ENCODE peak calls at places on chromosomes 3 and 15, in eight cellular contexts. O is HFFc6; N is prostate gland; E is PC-3; K is coronary artery; B is CD8-positive, alpha-beta T cell; M is activated B cell treated with CpG ODN at 0.5 μM for 24 hours; I is fibroblast of mammary gland. V is an unnamed sample.

GRCh38 chr3:50237754-50238548 is 1.9 kb downstream of the GNAI2 start:
- DNase-seq in I (peak), K (peak), O (peak), M (peak), N (peak), E (peak), B (peak), V (peak)

GRCh38 chr15:52140646-52141045 is 28.1 kb upstream of the BCL2L10 start:
- DNase-seq in B (no peak), E (no peak), O (no peak), K (no peak), N (no peak), M (no peak), I (no peak), V (no peak)

GRCh38 chr3:194255252-194256039 is 95.7 kb downstream of the CPN2 start:
- DNase-seq in O (no peak), N (no peak), B (peak), E (no peak), M (no peak), K (no peak), I (no peak), V (no peak)

GRCh38 chr3:110178965-110179364 is 841.6 kb upstream of the DPPA4 start:
- DNase-seq in I (peak), E (no peak), O (no peak), N (no peak), M (no peak), B (no peak), K (no peak), V (no peak)

GRCh38 chr15:84883433-84883832 is 1.0 kb upstream of the SLC28A1 start:
- DNase-seq in B (no peak), K (no peak), I (no peak), M (no peak), E (peak), O (no peak), N (no peak), V (no peak)

GRCh38 chr3:139472380-139473010 is 3.8 kb downstream of the RBP2 start:
- DNase-seq in E (no peak), M (no peak), K (no peak), O (no peak), I (no peak), B (no peak), N (no peak), V (no peak)

GRCh38 chr3:167814441-167814951 is 79.0 kb downstream of the SERPINI1 start:
- DNase-seq in B (no peak), M (no peak), N (peak), E (peak), K (no peak), O (peak), I (peak), V (peak)

GRCh38 chr3:104460477-104461406 is 906.0 kb upstream of the ALCAM start:
- DNase-seq in N (no peak), K (no peak), M (no peak), E (peak), B (no peak), I (peak), O (peak), V (peak)

GRCh38 chr3:55896155-55896554 is 409.0 kb upstream of the WNT5A start:
- DNase-seq in B (no peak), K (no peak), N (no peak), M (no peak), I (no peak), O (no peak), E (no peak), V (no peak)

DNA sequence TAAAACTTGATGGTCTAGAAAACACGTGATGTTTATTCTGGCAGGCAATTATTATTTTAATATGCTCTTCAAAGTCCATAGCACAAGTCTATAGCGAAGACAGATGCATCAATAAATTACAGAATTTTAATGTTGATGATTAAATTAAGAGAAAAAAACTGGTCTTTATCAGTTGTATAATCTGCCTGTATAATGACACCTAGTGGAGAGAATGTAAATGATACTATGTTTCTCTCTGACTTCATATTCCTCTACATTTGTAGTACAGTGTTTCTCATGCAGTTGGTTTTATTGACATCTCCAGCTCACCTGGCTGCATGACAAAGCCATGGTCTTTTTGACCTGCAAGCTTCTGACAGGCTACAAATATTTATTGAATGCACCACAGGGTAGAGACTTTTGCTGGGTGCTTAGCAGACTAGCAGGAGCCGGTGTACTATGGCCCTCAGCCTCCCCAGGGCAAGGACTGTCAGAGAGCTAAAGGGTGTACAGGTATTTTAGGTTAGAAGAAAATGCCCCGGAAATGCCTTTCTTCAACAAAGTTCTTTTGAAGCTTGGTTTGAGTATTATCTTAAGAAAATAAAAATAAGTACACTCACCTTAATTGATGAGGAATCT is 289.9 kb downstream of the GAP43 start:
- DNase-seq in M (no peak), K (no peak), N (no peak), E (peak), B (no peak), O (peak), I (peak), V (no peak)
- TF ChIP-seq CTCF in M (no peak), K (no peak), N (peak), E (peak), B (no peak), O (peak), I (peak), V (peak)

DNA sequence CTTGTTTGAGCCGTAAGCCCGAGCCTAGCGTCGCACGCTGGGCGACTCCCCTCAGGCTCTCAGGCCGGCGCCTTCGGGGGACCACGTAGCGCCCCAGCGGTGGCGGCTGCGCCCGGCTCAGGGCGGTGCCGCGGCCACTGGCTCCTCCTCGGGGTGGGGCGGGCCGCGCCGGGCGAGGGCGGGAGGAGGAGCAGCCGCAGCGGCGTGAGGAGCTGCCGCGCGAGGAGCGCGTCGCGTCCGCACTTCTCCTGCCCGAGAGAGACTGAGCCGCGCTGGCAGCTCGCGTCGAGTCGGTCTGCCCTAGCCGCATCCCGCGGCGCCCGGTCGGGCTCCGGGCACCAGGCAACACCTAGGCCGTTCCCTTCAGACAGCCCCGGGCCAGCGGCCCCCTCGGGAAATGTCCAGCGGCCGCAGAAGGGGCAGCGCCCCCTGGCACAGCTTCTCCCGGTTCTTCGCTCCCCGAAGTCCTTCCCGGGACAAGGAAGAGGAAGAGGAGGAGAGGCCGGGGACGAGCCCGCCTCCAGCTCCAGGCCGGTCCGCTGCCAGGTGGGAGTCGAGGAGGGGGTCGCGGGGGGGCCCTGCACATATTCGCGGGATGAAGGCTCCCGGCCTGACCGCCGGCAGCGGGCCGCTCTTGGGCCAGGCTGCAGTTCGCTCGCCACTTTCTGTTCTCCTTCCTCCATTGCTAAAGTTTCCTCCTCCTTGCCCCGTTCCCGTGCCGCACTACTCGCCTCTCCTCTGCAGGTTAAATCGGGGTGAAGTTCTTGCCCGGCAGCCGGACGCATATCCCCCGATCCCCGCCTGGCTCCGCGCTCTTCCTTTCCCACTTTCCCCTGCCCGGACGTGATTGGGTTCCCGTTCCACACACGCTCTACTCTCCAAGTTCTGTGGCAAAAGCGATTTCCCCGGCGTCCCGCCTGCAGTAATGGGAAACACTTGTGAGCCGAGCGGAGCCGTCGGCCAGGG is at the start of gene CRYBG3:
- DNase-seq in M (peak), B (peak), I (peak), N (peak), E (peak), K (peak), O (peak), V (peak)
- TF ChIP-seq CTCF in M (no peak), B (no peak), I (peak), N (no peak), E (peak), K (no peak), O (peak), V (peak)

DNA sequence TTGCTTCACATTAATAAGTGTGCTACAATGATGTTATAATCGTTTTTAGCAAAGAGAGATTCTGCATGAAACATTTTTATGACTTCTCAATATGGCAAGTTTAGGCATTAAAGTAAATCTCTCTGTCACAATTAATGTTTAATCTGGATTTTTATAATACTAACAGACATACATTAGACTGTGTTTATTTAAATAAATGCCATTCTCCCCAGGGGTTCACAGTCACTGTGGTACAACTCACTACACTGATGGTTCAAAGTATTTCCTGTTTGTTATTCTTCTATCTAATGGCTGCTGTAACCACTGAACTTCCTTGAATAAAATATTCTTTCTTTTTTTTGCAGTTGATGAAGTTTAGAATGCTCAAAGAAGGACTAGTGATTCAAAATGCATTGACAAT is 59.0 kb downstream of the SLC12A1 start:
- DNase-seq in E (no peak), O (no peak), K (no peak), M (no peak), B (no peak), N (no peak), I (no peak), V (no peak)
- TF ChIP-seq CTCF in E (no peak), O (no peak), K (no peak), M (no peak), B (no peak), N (no peak), I (no peak), V (no peak)

GRCh38 chr3:172092658-172093057 is 53.3 kb downstream of the FNDC3B start:
- DNase-seq in K (no peak), B (no peak), E (no peak), O (no peak), N (no peak), M (no peak), I (no peak), V (no peak)

GRCh38 chr3:172097585-172097984 is 58.2 kb downstream of the FNDC3B start:
- DNase-seq in B (no peak), N (no peak), M (no peak), K (no peak), I (no peak), E (no peak), O (no peak), V (no peak)

GRCh38 chr3:172098698-172099494 is 59.5 kb downstream of the FNDC3B start:
- DNase-seq in I (no peak), K (no peak), M (no peak), N (no peak), B (no peak), E (no peak), O (no peak), V (no peak)

GRCh38 chr3:172096881-172097420 is 57.6 kb downstream of the FNDC3B start:
- DNase-seq in E (peak), I (peak), K (no peak), N (no peak), O (peak), B (no peak), M (no peak), V (peak)

GRCh38 chr3:172094621-172095557 is 55.5 kb downstream of the FNDC3B start:
- DNase-seq in B (no peak), M (no peak), K (no peak), I (peak), E (no peak), N (no peak), O (no peak), V (no peak)
- TF ChIP-seq CTCF in B (no peak), M (no peak), K (no peak), I (peak), E (no peak), N (no peak), O (peak), V (peak)

GRCh38 chr3:31936661-31937060 is 44.4 kb downstream of the OSBPL10 start:
- DNase-seq in O (no peak), N (no peak), B (no peak), M (no peak), E (no peak), I (no peak), K (no peak), V (no peak)

GRCh38 chr3:31934018-31934417 is 47.0 kb downstream of the OSBPL10 start:
- DNase-seq in O (no peak), K (no peak), E (no peak), B (no peak), M (no peak), I (no peak), N (no peak), V (no peak)

GRCh38 chr3:31934866-31935265 is 46.2 kb downstream of the OSBPL10 start:
- DNase-seq in B (no peak), O (no peak), N (peak), E (peak), M (no peak), K (no peak), I (no peak), V (no peak)

GRCh38 chr3:31941230-31941632 is 39.8 kb downstream of the OSBPL10 start:
- DNase-seq in K (no peak), N (no peak), B (no peak), E (no peak), O (no peak), M (no peak), I (no peak), V (no peak)

DNA sequence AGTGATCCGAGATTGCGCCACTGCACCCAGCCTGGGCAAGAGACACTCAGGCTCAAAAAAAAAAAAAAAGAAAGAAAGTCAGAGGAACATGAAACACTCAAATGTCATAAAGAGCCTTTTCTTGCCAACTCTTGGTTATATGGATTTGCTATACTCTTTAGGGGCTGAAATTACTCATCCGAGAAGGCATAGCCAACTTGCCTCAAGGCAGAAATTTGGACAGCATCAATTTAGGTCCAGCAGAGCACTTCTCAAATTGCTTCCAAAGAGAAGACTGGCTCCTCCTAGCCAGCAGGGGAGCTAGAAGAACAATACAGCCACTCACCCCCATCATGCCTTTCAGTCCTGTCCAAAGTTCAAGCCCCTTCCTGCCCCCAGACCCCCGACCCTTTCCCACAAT is 43.8 kb downstream of the OSBPL10 start:
- DNase-seq in I (no peak), N (no peak), M (no peak), E (peak), K (no peak), B (no peak), O (no peak), V (no peak)
- TF ChIP-seq CTCF in I (no peak), N (no peak), M (no peak), E (peak), K (no peak), B (no peak), O (no peak), V (no peak)

GRCh38 chr15:65303687-65304392 is 637 bp upstream of the RNU5B-1 start:
- DNase-seq in M (peak), K (peak), I (peak), O (peak), N (peak), E (peak), B (no peak), V (no peak)
- TF ChIP-seq CTCF in M (peak), K (no peak), I (no peak), O (peak), N (peak), E (peak), B (peak), V (no peak)

GRCh38 chr3:183081459-183082183 is 17.7 kb downstream of the MCCC1 start:
- DNase-seq in E (no peak), O (no peak), K (no peak), B (no peak), I (no peak), N (no peak), M (no peak), V (no peak)

GRCh38 chr3:183087184-183087583 is 12.1 kb downstream of the MCCC1 start:
- DNase-seq in E (no peak), O (no peak), N (no peak), K (no peak), I (no peak), B (no peak), M (no peak), V (no peak)

GRCh38 chr3:183080628-183081027 is 18.7 kb downstream of the MCCC1 start:
- DNase-seq in I (no peak), K (no peak), N (no peak), O (no peak), E (no peak), B (no peak), M (no peak), V (no peak)

GRCh38 chr3:183082355-183082915 is 16.9 kb downstream of the MCCC1 start:
- DNase-seq in E (no peak), N (no peak), B (no peak), K (no peak), I (no peak), M (no peak), O (no peak), V (no peak)

DNA sequence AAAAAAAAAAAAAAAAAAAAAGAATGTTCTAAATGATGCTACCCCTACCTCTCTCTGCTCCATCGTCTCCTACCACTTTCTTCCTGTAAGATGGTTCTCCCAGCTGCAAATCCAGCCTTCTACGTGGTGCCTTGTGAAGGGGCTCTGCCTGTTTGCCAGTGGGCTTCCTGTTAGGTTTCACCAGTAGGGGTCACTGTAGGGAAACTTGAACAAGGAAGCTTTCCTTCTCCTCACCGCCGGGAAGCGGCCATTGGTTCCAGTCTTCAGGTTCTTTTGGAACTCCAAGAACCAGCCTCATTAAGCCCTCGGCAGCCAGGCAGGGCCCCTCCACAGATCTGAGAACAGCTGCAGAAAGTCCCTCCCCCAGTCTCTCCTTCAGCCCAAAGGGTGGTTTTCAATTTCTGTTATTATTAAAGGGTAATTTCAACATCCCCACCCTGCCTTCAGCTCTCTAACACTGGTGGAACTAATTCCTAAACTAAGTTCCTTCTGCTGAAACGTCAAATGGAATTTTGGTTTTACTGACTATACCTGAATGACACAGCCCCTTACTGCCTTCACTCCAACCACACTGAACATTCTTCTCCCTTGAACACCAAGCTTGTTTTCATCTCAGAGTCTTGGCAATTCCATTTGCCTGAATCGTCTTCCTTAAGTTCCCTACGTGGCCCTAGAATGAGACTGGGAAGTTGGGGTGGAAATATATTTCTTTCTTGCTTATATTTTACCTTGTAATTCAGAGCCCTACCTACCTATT is 13.5 kb downstream of the MCCC1 start:
- DNase-seq in E (peak), K (no peak), N (no peak), I (peak), O (peak), M (no peak), B (no peak), V (no peak)
- TF ChIP-seq CTCF in E (peak), K (no peak), N (no peak), I (peak), O (peak), M (no peak), B (no peak), V (peak)

GRCh38 chr15:101252836-101253235 is 988 bp upstream of the CHSY1 start:
- DNase-seq in I (no peak), B (no peak), O (no peak), M (no peak), K (no peak), E (peak), N (no peak), V (no peak)

GRCh38 chr15:101250331-101250730 is 1.5 kb downstream of the CHSY1 start:
- DNase-seq in N (no peak), K (no peak), B (no peak), O (peak), I (peak), E (peak), M (no peak), V (peak)

GRCh38 chr15:101250931-101251829 is 668 bp downstream of the CHSY1 start:
- DNase-seq in M (peak), O (peak), K (no peak), E (peak), N (no peak), I (no peak), B (no peak), V (no peak)

GRCh38 chr15:101254157-101255065 is 2.6 kb upstream of the CHSY1 start:
- DNase-seq in M (no peak), N (no peak), O (no peak), K (no peak), I (no peak), B (no peak), E (no peak), V (no peak)

GRCh38 chr15:101251830-101252820 is at the start of gene CHSY1:
- DNase-seq in E (peak), O (peak), M (peak), I (peak), K (peak), B (peak), N (peak), V (peak)
- TF ChIP-seq CTCF in E (peak), O (peak), M (no peak), I (no peak), K (no peak), B (no peak), N (peak), V (no peak)

GRCh38 chr3:28912120-28912885 is 368.6 kb upstream of the RBMS3 start:
- DNase-seq in N (no peak), K (no peak), M (no peak), E (no peak), I (no peak), O (peak), B (no peak), V (no peak)

GRCh38 chr3:28917895-28918294 is 363.0 kb upstream of the RBMS3 start:
- DNase-seq in I (no peak), E (no peak), M (no peak), O (no peak), N (no peak), B (no peak), K (no peak), V (no peak)

GRCh38 chr3:28915711-28916481 is 365.0 kb upstream of the RBMS3 start:
- DNase-seq in B (no peak), K (no peak), O (peak), M (no peak), N (no peak), I (peak), E (peak), V (no peak)

GRCh38 chr3:28922376-28922775 is 358.5 kb upstream of the RBMS3 start:
- DNase-seq in I (no peak), E (no peak), B (no peak), O (no peak), K (no peak), M (no peak), N (no peak), V (no peak)

GRCh38 chr3:28916713-28917499 is 364.0 kb upstream of the RBMS3 start:
- DNase-seq in I (peak), E (peak), M (no peak), K (peak), B (no peak), O (peak), N (peak), V (no peak)
- TF ChIP-seq CTCF in I (peak), E (peak), M (no peak), K (no peak), B (no peak), O (peak), N (peak), V (peak)

V was measured in BJ.